ENCODE peak calls at places on chromosomes 6 and 20, in eight cellular contexts. P is right lobe of liver; Z is ascending aorta; C is cardiac fibroblast; S is CD4-positive, alpha-beta memory T cell; A is right cardiac atrium; F is IMR-90; G is astrocyte of the spinal cord. K is an unnamed sample.

GRCh38 chr6:50264995-50265571 is 215.4 kb upstream of the DEFB112 start:
- DNase-seq in G (no peak), P (no peak), C (peak; percentile 3), A (no peak), S (no peak), Z (no peak), F (no peak), K (no peak)

GRCh38 chr20:58818585-58819285 is 32.0 kb downstream of the GNAS-AS1 start:
- DNase-seq in G (peak; percentile 74), P (no peak), F (peak; percentile 89), C (peak; percentile 46), Z (no peak), S (no peak), A (no peak), K (peak; percentile 56)

GRCh38 chr6:137348777-137349176 is 129.6 kb upstream of the IFNGR1 start:
- DNase-seq in Z (no peak), A (no peak), P (no peak), S (no peak), C (no peak), G (no peak), F (no peak), K (no peak)

GRCh38 chr6:158630944-158631616 is 13.5 kb downstream of the DYNLT1 start:
- DNase-seq in S (no peak), C (peak; percentile 61), Z (no peak), P (peak; percentile 46), G (peak; percentile 43), A (peak; percentile 93), F (peak; percentile 68), K (peak; percentile 49)

GRCh38 chr20:17504326-17504897 is 26.8 kb downstream of the BFSP1 start:
- DNase-seq in F (no peak), G (no peak), C (no peak), P (peak; percentile 48), Z (no peak), A (peak; percentile 67), S (no peak), K (no peak)

GRCh38 chr6:34145161-34146020 is 496 bp downstream of the GRM4 start:
- DNase-seq in C (peak; percentile 64), G (peak; percentile 49), Z (no peak), S (peak; percentile 11), F (peak; percentile 46), P (no peak), A (peak; percentile 59), K (peak; percentile 37)

GRCh38 chr6:29907637-29908340 is 34.5 kb upstream of the HLA-A start:
- DNase-seq in Z (no peak), C (no peak), A (no peak), G (no peak), S (no peak), F (no peak), P (no peak), K (no peak)

GRCh38 chr6:157761331-157761921 is 61.6 kb upstream of the SNX9 start:
- DNase-seq in G (peak; percentile 89), P (no peak), C (peak; percentile 84), F (peak; percentile 76), Z (no peak), S (peak; percentile 66), A (no peak), K (peak; percentile 82)

DNA sequence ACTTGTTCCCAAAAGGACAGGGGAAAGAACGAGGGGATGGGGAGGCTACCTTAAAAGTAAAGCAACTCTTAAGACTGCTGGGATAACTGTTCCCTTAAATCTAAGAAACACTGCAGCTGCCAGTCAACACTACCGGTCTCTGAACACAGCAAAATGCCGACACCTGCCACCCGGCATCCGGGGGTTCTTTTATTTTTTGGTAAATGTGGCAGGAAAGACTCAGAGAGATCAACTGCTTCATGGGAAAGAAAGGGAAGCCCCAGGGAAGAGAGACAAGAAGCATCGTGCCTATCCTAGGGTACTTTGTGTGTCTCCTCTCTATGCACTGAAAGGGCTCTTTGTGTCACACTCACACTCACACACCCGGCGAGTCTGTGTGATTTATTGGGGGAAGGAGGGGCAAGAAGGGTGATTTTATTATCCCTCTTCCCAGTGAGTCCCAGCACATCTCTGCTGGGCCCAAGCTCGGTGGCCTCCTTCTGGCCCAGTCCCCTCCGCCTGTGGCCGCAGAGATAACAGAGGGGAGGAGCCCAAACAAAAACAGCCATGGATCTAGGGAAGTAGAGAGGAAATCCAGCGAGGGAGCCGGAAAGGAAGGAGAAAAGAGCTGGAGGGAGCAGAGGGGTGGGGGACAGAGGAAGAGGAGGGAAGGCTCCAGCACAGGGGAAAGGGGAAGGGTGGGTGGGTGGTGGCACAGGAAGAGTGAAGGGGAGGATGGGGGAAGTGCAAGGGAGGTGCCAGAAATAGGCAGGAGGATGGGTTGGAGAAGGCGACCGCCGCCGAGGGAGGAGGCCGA is 1.3 kb downstream of the FYN start:
- DNase-seq in S (peak; percentile 43), F (peak; percentile 30), Z (peak; percentile 71), P (no peak), G (peak; percentile 50), C (peak; percentile 25), A (peak; percentile 79), K (no peak)
- H3K4me3 ChIP-seq in S (peak overlapping the region; percentile 88), F (peak overlapping the region; percentile 59), Z (peak overlapping the region; percentile 79), P (peak overlapping the region; percentile 62), G (peak overlapping the region; percentile 63), C (peak overlapping the region; percentile 74), A (peak overlapping the region; percentile 99), K (peak overlapping the region; percentile 77)

GRCh38 chr6:6323352-6323751 is 2.9 kb upstream of the F13A1 start:
- DNase-seq in P (no peak), F (no peak), S (no peak), Z (no peak), A (no peak), G (no peak), C (no peak), K (no peak)

GRCh38 chr6:6317825-6318733 is 2.4 kb downstream of the F13A1 start:
- DNase-seq in P (no peak), G (no peak), Z (no peak), A (peak; percentile 66), F (no peak), S (no peak), C (no peak), K (no peak)

GRCh38 chr6:6317386-6317785 is 3.1 kb downstream of the F13A1 start:
- DNase-seq in A (no peak), F (no peak), P (no peak), C (no peak), S (no peak), G (no peak), Z (no peak), K (no peak)

GRCh38 chr6:6320901-6321300 is 439 bp upstream of the F13A1 start:
- DNase-seq in S (no peak), C (no peak), G (peak; percentile 17), P (no peak), Z (no peak), F (no peak), A (no peak), K (no peak)

GRCh38 chr6:6319947-6320811 is at the start of gene F13A1:
- DNase-seq in G (no peak), S (no peak), C (no peak), Z (no peak), F (no peak), A (peak; percentile 73), P (no peak), K (no peak)
- H3K4me3 ChIP-seq in G (no peak within 1 kb of the TSS), S (no peak within 1 kb of the TSS), C (no peak within 1 kb of the TSS), Z (no peak within 1 kb of the TSS), F (no peak within 1 kb of the TSS), A (no peak within 1 kb of the TSS), P (no peak within 1 kb of the TSS), K (no peak within 1 kb of the TSS)

GRCh38 chr20:31949877-31950646 is 1.8 kb downstream of the PDRG1 start:
- DNase-seq in F (no peak), Z (no peak), A (no peak), S (no peak), C (no peak), P (no peak), G (no peak), K (no peak)
- H3K4me3 ChIP-seq in F (no peak overlapping the region), Z (no peak overlapping the region), A (no peak overlapping the region), S (no peak overlapping the region), C (no peak overlapping the region), P (no peak overlapping the region), G (no peak overlapping the region), K (no peak overlapping the region)

DNA sequence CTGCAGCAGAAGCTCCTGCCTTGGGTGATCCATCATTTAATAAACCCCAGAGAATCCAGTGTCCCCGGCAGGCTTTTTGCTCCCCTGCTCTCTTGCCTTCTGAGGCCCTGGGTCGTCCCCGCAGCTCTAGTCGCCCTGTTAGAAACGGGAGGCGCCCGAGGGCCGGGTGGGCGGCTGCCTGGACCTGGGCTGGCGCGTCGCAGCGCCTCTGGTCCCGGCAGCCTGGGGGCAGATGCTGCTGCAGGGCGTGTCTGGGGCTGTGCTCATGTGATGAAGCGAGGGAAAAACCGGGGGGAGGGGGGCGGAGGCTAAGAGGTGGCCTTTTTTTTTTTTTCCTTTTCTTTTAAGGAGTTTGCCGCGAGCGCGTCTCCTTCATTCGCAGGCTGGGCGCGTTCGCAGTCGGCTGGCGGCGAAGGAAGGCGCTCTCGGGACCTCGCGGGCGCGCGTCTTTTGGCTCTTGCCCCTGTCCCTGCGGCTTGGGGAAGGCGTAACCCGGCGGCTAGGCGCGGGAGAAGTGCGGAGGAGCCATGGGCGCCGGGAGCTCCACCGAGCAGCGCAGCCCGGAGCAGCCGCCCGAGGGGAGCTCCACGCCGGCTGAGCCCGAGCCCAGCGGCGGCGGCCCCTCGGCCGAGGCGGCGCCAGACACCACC is 394 bp downstream of the AKAP12 start:
- DNase-seq in Z (peak; percentile 90), P (peak; percentile 44), G (peak; percentile 88), S (no peak), C (peak; percentile 86), F (peak; percentile 64), A (peak; percentile 91), K (peak; percentile 83)
- H3K4me3 ChIP-seq in Z (peak overlapping the region; percentile 64), P (peak overlapping the region; percentile 50), G (peak overlapping the region; percentile 81), S (no peak overlapping the region), C (peak overlapping the region; percentile 89), F (peak overlapping the region; percentile 69), A (peak overlapping the region; percentile 80), K (peak overlapping the region; percentile 79)

GRCh38 chr6:6270948-6271347 is 49.5 kb downstream of the F13A1 start:
- DNase-seq in S (no peak), A (no peak), C (no peak), Z (no peak), G (no peak), P (no peak), F (no peak), K (no peak)
- H3K4me3 ChIP-seq in S (no peak overlapping the region), A (no peak overlapping the region), C (no peak overlapping the region), Z (no peak overlapping the region), G (no peak overlapping the region), P (no peak overlapping the region), F (no peak overlapping the region), K (no peak overlapping the region)

GRCh38 chr6:4880373-4880762 is 104.2 kb downstream of the CDYL start:
- DNase-seq in Z (no peak), C (no peak), P (no peak), A (no peak), F (no peak), G (no peak), S (no peak), K (no peak)
- H3K4me3 ChIP-seq in Z (no peak overlapping the region), C (no peak overlapping the region), P (no peak overlapping the region), A (no peak overlapping the region), F (no peak overlapping the region), G (no peak overlapping the region), S (no peak overlapping the region), K (no peak overlapping the region)

DNA sequence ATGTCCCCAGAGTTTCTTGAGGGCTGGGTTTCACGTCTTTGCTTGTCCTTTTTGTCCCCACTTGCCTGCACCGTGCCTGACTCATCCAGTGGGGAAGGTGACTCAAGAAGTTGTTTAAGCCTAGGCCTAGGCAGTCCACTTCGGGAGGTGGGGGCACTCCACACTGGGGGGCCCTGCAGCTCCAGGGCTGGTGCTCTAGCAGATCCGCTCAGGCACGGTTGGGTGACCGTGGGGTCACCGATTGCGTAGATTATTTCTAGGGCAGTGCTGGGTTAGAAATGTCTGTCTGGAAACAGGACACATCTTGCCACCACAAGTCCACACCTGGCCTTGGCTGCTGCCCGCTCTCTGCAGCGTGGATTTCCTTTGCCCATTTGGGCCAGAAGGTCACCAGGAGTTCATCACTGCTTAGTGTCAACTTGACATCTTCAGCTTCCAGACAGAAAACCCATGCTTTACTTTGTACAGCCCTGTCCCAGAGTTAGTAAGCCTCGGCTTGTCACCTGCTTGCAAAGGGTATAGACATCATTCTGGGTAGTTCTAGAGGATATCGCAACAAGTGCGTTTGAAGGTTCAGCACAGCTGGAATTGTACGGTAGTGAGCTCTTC is 13.6 kb upstream of the C20orf144 start:
- DNase-seq in S (no peak), P (no peak), G (peak; percentile 30), A (peak; percentile 47), C (peak; percentile 25), Z (no peak), F (no peak), K (peak; percentile 29)
- H3K4me3 ChIP-seq in S (no peak overlapping the region), P (no peak overlapping the region), G (no peak overlapping the region), A (no peak overlapping the region), C (no peak overlapping the region), Z (no peak overlapping the region), F (no peak overlapping the region), K (no peak overlapping the region)